ENCODE peak calls at places on chromosome 6, in four cellular contexts. Y, G, J and L are unnamed samples.

GRCh38 chr6:26187981-26188635 is 100.9 kb downstream of the HFE start:
- DNase-seq in J (no peak), Y (no peak), G (no peak), L (no peak)

GRCh38 chr6:127475823-127476176 is 16.6 kb upstream of the KIAA0408 start:
- DNase-seq in G (no peak), J (no peak), Y (no peak), L (no peak)

GRCh38 chr6:165695736-165696515 is 32.9 kb upstream of the PDE10A start:
- DNase-seq in J (no peak), G (no peak), Y (no peak), L (no peak)

GRCh38 chr6:55941713-55942112 is 66.3 kb upstream of the BMP5 start:
- DNase-seq in G (no peak), Y (no peak), J (no peak), L (no peak)

GRCh38 chr6:100664274-100665040 is 199.7 kb upstream of the SIM1 start:
- DNase-seq in J (no peak), Y (no peak), G (no peak), L (no peak)

GRCh38 chr6:42694586-42694985 is 27.8 kb downstream of the PRPH2 start:
- DNase-seq in G (no peak), Y (no peak), J (no peak), L (no peak)

GRCh38 chr6:16576391-16577368 is 184.6 kb downstream of the ATXN1 start:
- DNase-seq in J (no peak), Y (no peak), G (no peak), L (no peak)

GRCh38 chr6:147142684-147143245 is 61.5 kb upstream of the STXBP5 start:
- DNase-seq in Y (no peak), J (no peak), G (no peak), L (no peak)

GRCh38 chr6:108661430-108661829 is 100.7 kb downstream of the FOXO3 start:
- DNase-seq in G (no peak), J (no peak), Y (no peak), L (no peak)

GRCh38 chr6:46652232-46652602 is 401 bp downstream of the CYP39A1 start:
- DNase-seq in J (no peak), Y (no peak), G (no peak), L (no peak)

GRCh38 chr6:3697609-3698008 is 53.9 kb downstream of the PXDC1 start:
- DNase-seq in G (no peak), Y (no peak), J (no peak), L (no peak)

GRCh38 chr6:131038612-131039344 is 24.3 kb downstream of the EPB41L2 start:
- DNase-seq in G (no peak), Y (no peak), J (no peak), L (no peak)

GRCh38 chr6:77463308-77463880 is at the start of gene HTR1B:
- DNase-seq in J (no peak), Y (no peak), G (no peak), L (no peak)

GRCh38 chr6:127496471-127496870 is 22.7 kb downstream of the MTCL3 start:
- DNase-seq in Y (no peak), G (no peak), J (no peak), L (no peak)

GRCh38 chr6:38722727-38723334 is 7.7 kb downstream of the DNAH8 start:
- DNase-seq in J (no peak), Y (no peak), G (no peak), L (no peak)

GRCh38 chr6:18823782-18824386 is 436.7 kb downstream of the RNF144B start:
- DNase-seq in Y (no peak), G (no peak), J (no peak), L (no peak)

GRCh38 chr6:137095651-137096238 is 51.0 kb upstream of the IL20RA start:
- DNase-seq in G (no peak), J (no peak), Y (no peak), L (no peak)

GRCh38 chr6:142850653-142851434 is 94.1 kb downstream of the HIVEP2 start:
- DNase-seq in G (no peak), Y (no peak), J (no peak), L (no peak)

GRCh38 chr6:90466191-90466940 is 120.5 kb downstream of the MAP3K7 start:
- DNase-seq in Y (no peak), J (no peak), G (no peak), L (no peak)

GRCh38 chr6:33201147-33201545 is 479 bp downstream of the SLC39A7 start:
- DNase-seq in Y (no peak), J (no peak), G (no peak), L (no peak)

GRCh38 chr6:89368107-89368506 is 15.6 kb upstream of the UBE2J1 start:
- DNase-seq in Y (peak; percentile 2), G (no peak), J (no peak), L (no peak)

GRCh38 chr6:99588618-99589289 is 17.9 kb upstream of the PRDM13 start:
- DNase-seq in J (no peak), G (no peak), Y (peak; percentile 13), L (peak; percentile 50)

GRCh38 chr6:21731411-21732031 is 138.0 kb downstream of the SOX4 start:
- DNase-seq in J (no peak), G (no peak), Y (no peak), L (no peak)

GRCh38 chr6:36852481-36853147 is 13.4 kb upstream of the CPNE5 start:
- DNase-seq in J (no peak), G (no peak), Y (no peak), L (no peak)

GRCh38 chr6:13923527-13924145 is 1.1 kb upstream of the RNF182 start:
- DNase-seq in J (no peak), G (no peak), Y (no peak), L (no peak)

GRCh38 chr6:4620284-4621228 is 155.6 kb upstream of the CDYL start:
- DNase-seq in Y (no peak), G (no peak), J (no peak), L (no peak)

GRCh38 chr6:22892452-22892851 is 323.1 kb downstream of the HDGFL1 start:
- DNase-seq in Y (no peak), J (no peak), G (no peak), L (no peak)

GRCh38 chr6:150978631-150979030 is 113.1 kb downstream of the MTHFD1L start:
- DNase-seq in Y (no peak), J (no peak), G (no peak), L (no peak)

GRCh38 chr6:32885698-32886286 is 31.8 kb downstream of the PSMB9 start:
- DNase-seq in G (peak; percentile 37), Y (no peak), J (no peak), L (no peak)

GRCh38 chr6:31471711-31472110 is 26.2 kb upstream of the MICB start:
- DNase-seq in J (no peak), G (no peak), Y (no peak), L (no peak)

GRCh38 chr6:96836579-96837137 is 619 bp downstream of the GPR63 start:
- DNase-seq in Y (no peak), J (no peak), G (no peak), L (no peak)

GRCh38 chr6:118530942-118531341 is 17.2 kb upstream of the PLN start:
- DNase-seq in J (no peak), G (no peak), Y (no peak), L (no peak)

GRCh38 chr6:109449064-109449788 is 6.3 kb downstream of the MICAL1 start:
- DNase-seq in G (no peak), Y (no peak), J (no peak), L (no peak)